ENCODE peak calls at places on chromosomes 1 and 21, in seven cellular contexts. Y is adrenal gland; V is left ventricle myocardium inferior; T is CD4-positive, alpha-beta T cell; P is GM13977; Q is CD8-positive, alpha-beta T cell; A is HFFc6. X is an unnamed sample.

GRCh38 chr1:11114966-11115365 is 15.3 kb upstream of the EXOSC10 start:
- DNase-seq in V (no peak), Q (no peak), Y (no peak), P (no peak), T (no peak), A (no peak), X (no peak)

GRCh38 chr1:110151175-110151715 is 951 bp downstream of the SLC6A17 start:
- DNase-seq in P (no peak), A (no peak), Q (no peak), T (no peak), V (no peak), Y (no peak), X (no peak)

GRCh38 chr1:150256193-150256548 is 1.4 kb upstream of the CA14 start:
- DNase-seq in Q (no peak), A (peak), T (no peak), P (no peak), V (no peak), Y (no peak), X (no peak)

GRCh38 chr1:22174446-22174845 is 31.5 kb upstream of the WNT4 start:
- DNase-seq in P (no peak), Y (no peak), T (no peak), V (no peak), A (no peak), Q (no peak), X (no peak)

GRCh38 chr1:210292276-210292851 is 36.3 kb upstream of the HHAT start:
- DNase-seq in Q (peak), V (peak), A (peak), P (peak), Y (peak), T (peak), X (no peak)

GRCh38 chr1:90371106-90371813 is 345.8 kb downstream of the BARHL2 start:
- DNase-seq in Q (no peak), A (no peak), V (no peak), Y (no peak), T (no peak), P (no peak), X (no peak)

GRCh38 chr1:166432655-166433054 is 265.9 kb upstream of the FAM78B start:
- DNase-seq in T (no peak), V (no peak), A (no peak), Y (no peak), P (no peak), Q (no peak), X (no peak)

GRCh38 chr1:12153181-12153785 is 13.5 kb upstream of the TNFRSF1B start:
- DNase-seq in A (peak), T (no peak), Q (peak), Y (peak), V (no peak), P (no peak), X (no peak)

GRCh38 chr1:162568802-162569201 is 7.3 kb downstream of the UAP1 start:
- DNase-seq in Q (no peak), P (no peak), A (no peak), T (no peak), V (no peak), Y (no peak), X (no peak)

GRCh38 chr1:174077755-174078490 is 55.8 kb upstream of the RC3H1 start:
- DNase-seq in P (no peak), Y (no peak), Q (no peak), T (no peak), V (no peak), A (no peak), X (no peak)

GRCh38 chr1:28862571-28863403 is 50.8 kb downstream of the OPRD1 start:
- DNase-seq in P (no peak), V (no peak), T (no peak), Y (no peak), A (no peak), Q (no peak), X (no peak)

GRCh38 chr1:59498640-59499039 is 201.7 kb downstream of the FGGY start:
- DNase-seq in A (peak), P (no peak), V (no peak), Y (peak), T (no peak), Q (no peak), X (no peak)

GRCh38 chr1:151948506-151948905 is 39.2 kb upstream of the THEM4 start:
- DNase-seq in Q (no peak), A (no peak), P (no peak), V (no peak), T (no peak), Y (peak), X (no peak)

GRCh38 chr1:41495171-41495948 is 10.9 kb upstream of the EDN2 start:
- DNase-seq in V (peak), Q (no peak), A (no peak), Y (peak), P (no peak), T (no peak), X (no peak)

GRCh38 chr1:226424228-226425003 is 16.5 kb upstream of the PARP1 start:
- DNase-seq in Y (no peak), T (no peak), P (peak), Q (no peak), A (peak), V (no peak), X (no peak)

GRCh38 chr1:190453550-190453949 is 24.1 kb downstream of the BRINP3 start:
- DNase-seq in T (no peak), A (no peak), Q (no peak), P (no peak), Y (no peak), V (no peak), X (no peak)

GRCh38 chr1:46621930-46622329 is 5.3 kb upstream of the MOB3C start:
- DNase-seq in V (no peak), Q (no peak), T (no peak), A (peak), Y (no peak), P (no peak), X (no peak)

GRCh38 chr1:214549604-214550338 is 1.6 kb downstream of the PTPN14 start:
- DNase-seq in P (no peak), Q (no peak), A (peak), V (no peak), Y (no peak), T (no peak), X (peak)

GRCh38 chr1:174794861-174795260 is 204.9 kb upstream of the CACYBP start:
- DNase-seq in Q (no peak), Y (no peak), T (no peak), P (no peak), A (no peak), V (no peak), X (no peak)

GRCh38 chr21:41381731-41382130 is 19.9 kb downstream of the MX2 start:
- DNase-seq in Y (no peak), T (no peak), A (no peak), P (no peak), V (no peak), Q (no peak), X (no peak)

GRCh38 chr1:226874579-226875425 is 4.4 kb downstream of the PSEN2 start:
- DNase-seq in V (no peak), T (no peak), P (no peak), Q (no peak), A (no peak), Y (no peak), X (no peak)

GRCh38 chr1:222165625-222166024 is 382.3 kb downstream of the HHIPL2 start:
- DNase-seq in P (no peak), T (no peak), A (no peak), Y (no peak), V (no peak), Q (no peak), X (no peak)

GRCh38 chr1:222163895-222164294 is 384.0 kb downstream of the HHIPL2 start:
- DNase-seq in P (no peak), A (no peak), T (no peak), V (no peak), Y (no peak), Q (no peak), X (no peak)

GRCh38 chr1:222167896-222168295 is 380.0 kb downstream of the HHIPL2 start:
- DNase-seq in A (no peak), Y (no peak), Q (no peak), P (no peak), T (no peak), V (no peak), X (no peak)

GRCh38 chr1:222168621-222169020 is 379.3 kb downstream of the HHIPL2 start:
- DNase-seq in V (no peak), Y (no peak), Q (no peak), A (no peak), T (no peak), P (no peak), X (no peak)

GRCh38 chr1:222167111-222167510 is 380.8 kb downstream of the HHIPL2 start:
- DNase-seq in P (peak), A (peak), Y (peak), Q (no peak), V (peak), T (no peak), X (peak)
- TF ChIP-seq CTCF in P (peak), A (peak), Y (peak), Q (no peak), V (peak), T (no peak), X (peak)

GRCh38 chr21:25895565-25896205 is 160.9 kb downstream of the GABPA start:
- DNase-seq in Y (no peak), A (peak), T (no peak), Q (no peak), V (no peak), P (no peak), X (no peak)

GRCh38 chr21:25897383-25897782 is 162.6 kb downstream of the GABPA start:
- DNase-seq in V (no peak), A (no peak), Q (no peak), T (no peak), Y (no peak), P (no peak), X (no peak)

GRCh38 chr21:25901580-25901979 is 166.8 kb downstream of the GABPA start:
- DNase-seq in A (no peak), T (no peak), V (no peak), P (no peak), Q (no peak), Y (no peak), X (no peak)

GRCh38 chr21:25898671-25899070 is 163.9 kb downstream of the GABPA start:
- DNase-seq in V (no peak), A (no peak), Q (no peak), T (no peak), P (no peak), Y (no peak), X (no peak)

GRCh38 chr21:25896657-25897056 is 161.9 kb downstream of the GABPA start:
- DNase-seq in Y (no peak), T (no peak), Q (no peak), A (no peak), P (no peak), V (no peak), X (no peak)
- TF ChIP-seq CTCF in Y (no peak), T (no peak), Q (no peak), A (no peak), P (no peak), V (no peak), X (no peak)

GRCh38 chr1:54124472-54124871 is 28.3 kb downstream of the CDCP2 start:
- DNase-seq in P (no peak), A (no peak), T (no peak), Q (no peak), Y (no peak), V (no peak), X (no peak)

GRCh38 chr1:54127594-54127993 is 25.2 kb downstream of the CDCP2 start:
- DNase-seq in T (no peak), A (no peak), Q (no peak), Y (no peak), V (no peak), P (no peak), X (no peak)

GRCh38 chr1:54126271-54126815 is 26.5 kb downstream of the CDCP2 start:
- DNase-seq in Y (no peak), T (no peak), Q (no peak), A (no peak), V (no peak), P (no peak), X (no peak)

GRCh38 chr1:54124906-54125305 is 27.9 kb downstream of the CDCP2 start:
- DNase-seq in Q (no peak), A (no peak), P (no peak), V (no peak), T (no peak), Y (no peak), X (no peak)

DNA sequence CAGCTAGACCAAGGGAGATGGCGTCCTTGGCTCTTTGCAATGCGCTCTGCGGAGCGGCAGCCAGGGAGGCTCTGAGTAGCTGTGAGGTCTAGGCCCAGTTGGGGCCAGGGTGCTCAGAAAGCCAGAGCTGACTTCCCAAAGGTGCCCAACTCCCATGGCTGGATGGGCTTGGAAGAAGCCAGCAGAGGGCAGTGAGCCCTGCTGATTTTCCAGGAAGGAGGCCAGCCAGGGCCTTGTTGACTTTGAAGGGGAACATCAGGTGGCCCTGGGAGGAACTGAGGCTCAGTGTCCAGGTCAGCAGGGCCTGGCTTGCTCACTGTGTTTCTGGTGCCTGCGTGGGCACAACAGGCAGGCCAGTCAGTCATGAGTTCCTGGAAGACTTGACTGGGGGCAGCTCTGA is 27.1 kb downstream of the CDCP2 start:
- DNase-seq in A (no peak), V (peak), T (no peak), Y (peak), P (no peak), Q (no peak), X (no peak)
- TF ChIP-seq CTCF in A (peak), V (peak), T (no peak), Y (peak), P (no peak), Q (no peak), X (peak)

DNA sequence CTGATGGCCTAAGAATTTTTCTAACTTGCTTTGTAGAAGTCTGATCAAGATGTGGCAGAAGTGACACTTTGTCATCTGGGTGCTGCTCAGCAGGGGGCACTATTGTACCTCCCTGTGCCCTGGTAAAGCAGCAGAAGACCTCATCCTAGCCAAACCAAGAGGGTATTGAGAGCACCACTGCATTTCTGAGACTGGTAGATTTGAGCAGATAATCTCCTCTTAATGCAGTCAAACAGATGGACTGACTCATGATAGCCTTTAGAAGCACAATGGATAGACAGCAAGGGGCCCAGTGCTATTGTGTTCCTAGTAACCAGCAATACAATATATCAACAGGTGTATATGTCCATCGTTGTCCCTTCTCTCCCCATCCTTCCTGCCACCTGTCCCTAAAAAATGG is 5.7 kb downstream of the TPM3 start:
- DNase-seq in V (peak), Q (peak), P (peak), A (peak), Y (peak), T (peak), X (peak)
- TF ChIP-seq CTCF in V (peak), Q (peak), P (peak), A (peak), Y (peak), T (peak), X (peak)

DNA sequence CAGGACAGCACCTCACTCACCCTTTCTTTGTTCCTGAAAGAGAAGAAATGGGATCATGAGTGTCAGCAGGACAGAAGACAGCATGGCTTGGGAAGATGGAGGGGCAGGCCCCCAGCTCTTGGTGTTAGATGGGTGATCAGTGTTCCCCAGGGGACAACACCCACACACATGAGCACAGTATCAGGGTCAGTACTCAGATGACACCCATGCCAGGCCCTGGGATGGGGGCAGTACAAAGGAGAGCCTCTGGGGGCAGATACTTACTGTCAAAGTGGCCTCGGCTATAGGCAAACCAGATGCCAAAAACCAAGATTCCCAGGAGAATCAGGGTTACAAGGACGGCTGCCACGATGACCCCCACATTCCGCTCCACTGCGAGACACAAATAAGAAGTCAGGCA is 21.6 kb downstream of the F11R start:
- DNase-seq in A (no peak), P (no peak), Q (no peak), T (no peak), Y (no peak), V (no peak), X (no peak)
- TF ChIP-seq CTCF in A (peak), P (no peak), Q (no peak), T (no peak), Y (no peak), V (no peak), X (no peak)

DNA sequence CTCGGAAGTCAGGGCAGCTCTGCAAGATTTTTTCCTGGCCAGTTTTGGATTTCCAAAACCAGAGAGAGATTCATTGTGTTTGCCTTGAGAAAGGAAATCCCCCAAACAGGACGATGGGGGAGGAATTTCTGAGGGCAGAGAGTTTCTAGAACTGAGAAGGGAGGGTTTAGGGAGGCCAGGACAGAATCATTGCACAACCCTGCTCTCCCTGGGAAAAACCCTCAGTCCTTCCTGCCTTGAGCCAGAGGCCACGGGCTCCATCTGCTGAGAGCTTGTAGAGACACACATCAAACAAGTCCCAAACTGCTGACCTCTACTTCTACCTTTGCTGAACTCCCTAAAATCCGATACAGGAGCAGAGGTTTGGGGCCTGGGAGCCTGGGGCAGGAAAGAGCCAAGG is 99.7 kb downstream of the NMNAT2 start:
- DNase-seq in V (peak), Y (peak), P (peak), Q (no peak), A (peak), T (no peak), X (no peak)
- TF ChIP-seq CTCF in V (peak), Y (peak), P (peak), Q (no peak), A (peak), T (no peak), X (peak)

DNA sequence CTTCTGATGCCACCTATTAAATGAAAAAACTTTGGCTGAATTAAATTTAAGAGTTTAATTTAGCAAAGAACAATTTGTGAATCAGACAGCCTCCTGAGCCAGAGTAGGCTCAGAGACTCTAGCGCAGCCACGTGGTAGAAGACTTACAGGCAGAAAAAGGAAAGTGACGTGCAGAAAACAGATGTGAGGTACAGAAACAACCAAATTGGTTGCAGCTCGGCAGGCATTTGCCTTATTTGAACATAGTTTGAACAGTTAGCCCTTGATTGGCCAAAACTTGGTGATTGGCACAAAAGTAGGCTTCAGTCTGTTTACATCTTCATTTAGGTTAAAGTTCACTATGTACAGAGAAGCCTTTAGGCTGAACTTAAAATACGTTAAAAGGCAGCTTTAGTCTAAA is 22.9 kb downstream of the TCP10L start:
- DNase-seq in V (no peak), P (no peak), Q (peak), T (no peak), Y (no peak), A (peak), X (no peak)
- TF ChIP-seq CTCF in V (peak), P (no peak), Q (peak), T (no peak), Y (peak), A (peak), X (peak)

GRCh38 chr1:67211589-67212563 is 45.6 kb downstream of the IL23R start:
- DNase-seq in Q (peak), A (peak), T (peak), V (no peak), Y (peak), P (no peak), X (no peak)
- TF ChIP-seq CTCF in Q (peak), A (peak), T (peak), V (peak), Y (peak), P (peak), X (peak)

DNA sequence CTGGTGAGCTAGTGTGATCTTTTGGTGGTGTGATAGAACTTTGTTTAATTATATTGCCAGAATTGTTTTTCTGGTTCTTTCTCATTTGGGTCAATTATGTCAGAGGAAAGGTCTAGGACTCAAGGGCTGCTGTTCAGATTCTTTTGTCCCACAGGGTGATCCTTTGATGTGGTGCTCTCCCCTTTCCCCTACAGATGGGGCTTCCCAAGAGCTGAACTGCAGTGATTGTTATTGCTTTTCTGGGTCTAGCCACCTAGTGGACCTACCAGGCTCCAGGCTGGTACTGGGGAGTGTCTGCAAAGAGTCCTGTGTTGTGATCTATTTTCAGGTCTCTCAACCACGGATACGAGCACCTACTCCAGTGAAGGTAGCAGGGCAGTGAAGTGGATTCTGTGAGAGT is 25.9 kb upstream of the CD84 start:
- DNase-seq in P (no peak), V (no peak), Q (no peak), T (no peak), Y (no peak), A (no peak), X (no peak)
- TF ChIP-seq CTCF in P (no peak), V (no peak), Q (no peak), T (no peak), Y (no peak), A (no peak), X (no peak)

GRCh38 chr21:35727830-35728229 is 332.5 kb downstream of the SETD4 start:
- DNase-seq in Y (no peak), A (no peak), T (no peak), V (no peak), Q (no peak), P (no peak), X (no peak)

GRCh38 chr21:35732788-35733187 is 327.5 kb downstream of the SETD4 start:
- DNase-seq in A (no peak), P (no peak), Y (no peak), Q (no peak), T (no peak), V (no peak), X (no peak)

GRCh38 chr21:35730325-35730724 is 330.0 kb downstream of the SETD4 start:
- DNase-seq in V (no peak), P (no peak), T (no peak), A (no peak), Y (no peak), Q (no peak), X (no peak)
- TF ChIP-seq CTCF in V (no peak), P (no peak), T (no peak), A (peak), Y (no peak), Q (no peak), X (no peak)

X was measured in D721Med.